ENCODE peak calls at places on chromosome 10, in nine cellular contexts. Q is dorsolateral prefrontal cortex, U is AG10803, H is mesenteric fat pad, D is nucleus accumbens, J is pons, G is NCI-H526 treated with DMSO at 0.1 percent for 48 hours, A is nephron progenitor cell, C is IMR-90. R is an unnamed sample.
A peak's percentile ranks its signal among the peaks of the same experiment; 100 is the strongest.

GRCh38 chr10:33398796-33399195 is 64.3 kb upstream of the NRP1 start:
- DNase-seq in D (no peak), G (no peak), H (no peak), U (no peak), J (no peak), A (no peak), C (no peak), Q (no peak), R (no peak)

GRCh38 chr10:60781678-60782077 is 3.4 kb downstream of the CDK1 start:
- DNase-seq in H (no peak), D (no peak), J (no peak), G (no peak), A (no peak), C (no peak), Q (no peak), U (no peak), R (no peak)

GRCh38 chr10:9274206-9274755 is 1219.8 kb downstream of the GATA3 start:
- DNase-seq in U (no peak), D (no peak), C (no peak), A (no peak), H (no peak), J (no peak), G (no peak), Q (no peak), R (no peak)

GRCh38 chr10:59079386-59080226 is 96.8 kb upstream of the PHYHIPL start:
- DNase-seq in G (no peak), D (no peak), H (no peak), U (peak; percentile 60), A (no peak), J (peak; percentile 28), C (peak; percentile 75), Q (no peak), R (no peak)

GRCh38 chr10:69492091-69492745 is 41.0 kb downstream of the TSPAN15 start:
- DNase-seq in U (no peak), C (no peak), G (no peak), D (peak; percentile 67), J (no peak), A (no peak), Q (peak; percentile 67), H (peak; percentile 77), R (no peak)

GRCh38 chr10:45627412-45628048 is 45.0 kb downstream of the ZFAND4 start:
- DNase-seq in Q (no peak), J (no peak), H (no peak), U (no peak), D (no peak), G (no peak), A (no peak), C (no peak), R (no peak)

GRCh38 chr10:86725980-86726976 is 30.1 kb upstream of the BMPR1A start:
- DNase-seq in Q (no peak), C (no peak), D (no peak), G (no peak), H (peak; percentile 69), J (no peak), U (no peak), A (no peak), R (no peak)

GRCh38 chr10:131795761-131796160 is 105.0 kb upstream of the PPP2R2D start:
- DNase-seq in D (no peak), G (no peak), A (no peak), U (no peak), Q (no peak), H (no peak), J (no peak), C (no peak), R (no peak)

GRCh38 chr10:99694171-99694570 is 34.9 kb downstream of the ENTPD7 start:
- DNase-seq in Q (no peak), C (peak; percentile 91), J (no peak), U (peak; percentile 92), H (no peak), A (no peak), G (no peak), D (no peak), R (no peak)

R was measured in G401.